ENCODE peak calls at places on chromosomes 12 and 14, in eight cellular contexts. One of them, this sample, is unnamed.

GRCh38 chr14:65228436-65228835 is 126.1 kb upstream of the MAX start:
- DNase-seq in SK-N-SH: no peak
- DNase-seq in HCT116: no peak
- DNase-seq in A549: no peak
- DNase-seq in HepG2: no peak
- DNase-seq in H1: no peak
- DNase-seq in endothelial cell of umbilical vein: no peak
- DNase-seq in K562: no peak
- DNase-seq in this sample: no peak

GRCh38 chr14:44756577-44756976 is 205.2 kb downstream of the KLHL28 start:
- DNase-seq in SK-N-SH: no peak
- DNase-seq in HCT116: no peak
- DNase-seq in A549: no peak
- DNase-seq in HepG2: no peak
- DNase-seq in H1: no peak
- DNase-seq in endothelial cell of umbilical vein: no peak
- DNase-seq in K562: no peak
- DNase-seq in this sample: no peak

GRCh38 chr14:71675126-71675901 is 256.9 kb upstream of the RGS6 start:
- DNase-seq in SK-N-SH: no peak
- DNase-seq in HCT116: no peak
- DNase-seq in A549: no peak
- DNase-seq in HepG2: no peak
- DNase-seq in H1: peak
- DNase-seq in endothelial cell of umbilical vein: no peak
- DNase-seq in K562: no peak
- DNase-seq in this sample: no peak

GRCh38 chr12:102421801-102422583 is 58.4 kb downstream of the IGF1 start:
- DNase-seq in SK-N-SH: no peak
- DNase-seq in HCT116: no peak
- DNase-seq in A549: no peak
- DNase-seq in HepG2: no peak
- DNase-seq in H1: no peak
- DNase-seq in endothelial cell of umbilical vein: peak
- DNase-seq in K562: no peak
- DNase-seq in this sample: no peak

GRCh38 chr12:121314441-121314840 is 17.9 kb upstream of the CAMKK2 start:
- DNase-seq in SK-N-SH: no peak
- DNase-seq in HCT116: no peak
- DNase-seq in A549: no peak
- DNase-seq in HepG2: no peak
- DNase-seq in H1: no peak
- DNase-seq in endothelial cell of umbilical vein: no peak
- DNase-seq in K562: no peak
- DNase-seq in this sample: peak

GRCh38 chr12:14244876-14245669 is 120.4 kb upstream of the ATF7IP start:
- DNase-seq in SK-N-SH: no peak
- DNase-seq in HCT116: no peak
- DNase-seq in A549: no peak
- DNase-seq in HepG2: no peak
- DNase-seq in H1: no peak
- DNase-seq in endothelial cell of umbilical vein: peak
- DNase-seq in K562: no peak
- DNase-seq in this sample: no peak

GRCh38 chr14:83779266-83779665 is 1750.7 kb upstream of the FLRT2 start:
- DNase-seq in SK-N-SH: no peak
- DNase-seq in HCT116: no peak
- DNase-seq in A549: no peak
- DNase-seq in HepG2: no peak
- DNase-seq in H1: no peak
- DNase-seq in endothelial cell of umbilical vein: peak
- DNase-seq in K562: no peak
- DNase-seq in this sample: no peak

GRCh38 chr12:99498756-99499155 is 148.8 kb upstream of the GARIN6 start:
- DNase-seq in SK-N-SH: no peak
- DNase-seq in HCT116: no peak
- DNase-seq in A549: peak
- DNase-seq in HepG2: no peak
- DNase-seq in H1: no peak
- DNase-seq in endothelial cell of umbilical vein: no peak
- DNase-seq in K562: no peak
- DNase-seq in this sample: no peak

GRCh38 chr14:65107200-65107599 is 4.9 kb upstream of the MAX start:
- DNase-seq in SK-N-SH: no peak
- DNase-seq in HCT116: no peak
- DNase-seq in A549: no peak
- DNase-seq in HepG2: no peak
- DNase-seq in H1: no peak
- DNase-seq in endothelial cell of umbilical vein: no peak
- DNase-seq in K562: peak
- DNase-seq in this sample: no peak

GRCh38 chr14:98906123-98906995 is 365.6 kb downstream of the BCL11B start:
- DNase-seq in SK-N-SH: no peak
- DNase-seq in HCT116: peak
- DNase-seq in A549: peak
- DNase-seq in HepG2: peak
- DNase-seq in H1: no peak
- DNase-seq in endothelial cell of umbilical vein: no peak
- DNase-seq in K562: no peak
- DNase-seq in this sample: no peak

GRCh38 chr14:82855912-82856381 is 1322.3 kb upstream of the SEL1L start:
- DNase-seq in SK-N-SH: peak
- DNase-seq in HCT116: no peak
- DNase-seq in A549: no peak
- DNase-seq in HepG2: no peak
- DNase-seq in H1: no peak
- DNase-seq in endothelial cell of umbilical vein: peak
- DNase-seq in K562: no peak
- DNase-seq in this sample: peak

GRCh38 chr12:30105505-30105904 is 321.8 kb upstream of the TMTC1 start:
- DNase-seq in SK-N-SH: no peak
- DNase-seq in HCT116: no peak
- DNase-seq in A549: no peak
- DNase-seq in HepG2: no peak
- DNase-seq in H1: no peak
- DNase-seq in endothelial cell of umbilical vein: no peak
- DNase-seq in K562: no peak
- DNase-seq in this sample: no peak

GRCh38 chr14:97580923-97581495 is 783.8 kb downstream of the VRK1 start:
- DNase-seq in SK-N-SH: no peak
- DNase-seq in HCT116: no peak
- DNase-seq in A549: no peak
- DNase-seq in HepG2: no peak
- DNase-seq in H1: peak
- DNase-seq in endothelial cell of umbilical vein: no peak
- DNase-seq in K562: no peak
- DNase-seq in this sample: peak

DNA sequence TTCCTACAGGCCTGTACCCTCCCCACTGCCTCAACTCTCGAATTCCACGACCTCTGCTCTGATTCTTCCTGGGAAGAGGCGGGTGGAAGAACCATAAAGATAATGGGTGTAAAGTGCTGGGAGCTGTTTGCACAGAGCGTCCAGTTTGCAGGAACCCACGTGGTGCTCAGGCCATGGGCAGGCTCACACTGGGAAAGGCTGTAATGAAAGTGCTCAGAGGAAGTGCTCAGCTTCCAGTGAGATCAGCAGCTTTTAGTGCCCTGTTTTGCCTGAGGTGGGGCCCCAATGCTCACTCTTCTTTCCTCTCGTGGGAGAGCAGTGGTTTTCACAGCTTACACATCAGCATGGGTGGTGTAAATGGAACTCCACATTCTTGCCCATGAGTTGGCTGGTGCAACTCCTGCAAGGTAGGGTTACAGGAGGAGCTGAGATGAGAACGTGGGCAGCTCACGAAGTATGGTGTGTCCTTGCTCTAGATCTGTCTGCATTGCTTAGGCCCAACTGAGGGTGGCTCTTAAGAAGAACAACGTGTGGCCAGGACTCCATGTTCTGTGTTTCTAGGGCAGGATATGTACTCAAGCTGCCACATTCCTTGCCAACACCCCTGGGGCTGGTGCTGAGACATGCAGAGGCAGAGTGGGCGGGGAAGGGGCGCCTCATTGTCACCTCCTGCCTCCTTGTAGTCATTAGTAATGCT is 2.9 kb downstream of the TMEM63C start:
- DNase-seq in SK-N-SH: no peak
- DNase-seq in HCT116: no peak
- DNase-seq in A549: no peak
- DNase-seq in HepG2: no peak
- DNase-seq in H1: no peak
- DNase-seq in endothelial cell of umbilical vein: no peak
- DNase-seq in K562: no peak
- DNase-seq in this sample: no peak
- TF ChIP-seq MAX in SK-N-SH: no peak
- TF ChIP-seq MAX in HCT116: no peak
- TF ChIP-seq MAX in A549: no peak
- TF ChIP-seq MAX in HepG2: peak
- TF ChIP-seq MAX in H1: no peak
- TF ChIP-seq MAX in endothelial cell of umbilical vein: no peak
- TF ChIP-seq MAX in K562: no peak
- TF ChIP-seq MAX in this sample: no peak

DNA sequence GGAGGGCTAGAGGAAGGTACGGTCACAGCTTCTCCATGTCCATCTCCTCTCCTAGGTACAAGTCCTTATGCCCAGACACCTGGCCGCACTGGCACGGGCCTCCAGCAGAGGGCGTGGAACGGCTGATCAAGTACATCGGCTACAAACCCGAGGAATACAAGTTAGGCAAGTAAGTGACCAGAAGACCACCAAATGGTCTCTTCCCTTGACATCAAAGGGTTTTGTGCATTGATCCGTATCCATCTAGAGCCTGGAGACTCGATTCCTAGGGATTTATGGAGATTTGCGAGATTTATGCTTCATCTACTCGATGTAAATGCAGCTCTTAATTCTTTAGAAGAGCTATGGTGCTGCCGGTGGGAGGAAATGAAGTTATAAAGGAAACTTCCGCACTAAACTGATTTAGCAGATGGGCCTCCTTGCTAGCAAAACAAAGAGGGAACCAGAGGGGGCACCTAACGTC is 44.2 kb downstream of the KCTD10 start:
- DNase-seq in SK-N-SH: peak
- DNase-seq in HCT116: peak
- DNase-seq in A549: peak
- DNase-seq in HepG2: peak
- DNase-seq in H1: peak
- DNase-seq in endothelial cell of umbilical vein: peak
- DNase-seq in K562: peak
- DNase-seq in this sample: peak
- TF ChIP-seq CTCF in SK-N-SH: peak
- TF ChIP-seq CTCF in HCT116: peak
- TF ChIP-seq CTCF in A549: peak
- TF ChIP-seq CTCF in HepG2: peak
- TF ChIP-seq CTCF in H1: peak
- TF ChIP-seq CTCF in endothelial cell of umbilical vein: peak
- TF ChIP-seq CTCF in K562: peak
- TF ChIP-seq CTCF in this sample: peak

GRCh38 chr14:67821121-67821520 is 1.5 kb downstream of the RAD51B start:
- DNase-seq in SK-N-SH: no peak
- DNase-seq in HCT116: no peak
- DNase-seq in A549: no peak
- DNase-seq in HepG2: no peak
- DNase-seq in H1: no peak
- DNase-seq in endothelial cell of umbilical vein: no peak
- DNase-seq in K562: no peak
- DNase-seq in this sample: no peak
- H3K4me3 ChIP-seq in SK-N-SH: no peak
- H3K4me3 ChIP-seq in HCT116: no peak
- H3K4me3 ChIP-seq in A549: no peak
- H3K4me3 ChIP-seq in HepG2: peak
- H3K4me3 ChIP-seq in H1: no peak
- H3K4me3 ChIP-seq in endothelial cell of umbilical vein: no peak
- H3K4me3 ChIP-seq in K562: no peak
- H3K4me3 ChIP-seq in this sample: peak

DNA sequence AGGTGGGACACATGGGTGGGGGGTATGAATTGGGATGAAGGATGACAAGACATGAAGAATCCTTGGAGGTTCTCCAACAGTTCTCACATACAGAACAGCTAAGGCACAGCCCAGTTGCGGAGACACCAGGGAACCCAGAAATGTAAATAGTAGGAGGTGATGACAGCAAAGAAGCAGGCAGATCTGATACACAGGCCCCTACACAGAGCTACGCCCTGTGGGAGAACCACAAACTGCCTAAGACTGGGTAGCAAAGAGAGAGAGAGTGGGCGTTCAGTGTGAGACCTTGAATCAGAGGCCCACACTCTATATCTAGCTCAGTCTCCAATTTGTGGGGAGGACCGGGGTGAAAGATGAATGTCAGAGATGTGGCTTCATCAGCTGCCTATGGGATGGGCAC is 9.5 kb upstream of the NUMB start:
- DNase-seq in SK-N-SH: no peak
- DNase-seq in HCT116: no peak
- DNase-seq in A549: no peak
- DNase-seq in HepG2: no peak
- DNase-seq in H1: no peak
- DNase-seq in endothelial cell of umbilical vein: no peak
- DNase-seq in K562: peak
- DNase-seq in this sample: no peak
- TF ChIP-seq MAX in SK-N-SH: no peak
- TF ChIP-seq MAX in HCT116: no peak
- TF ChIP-seq MAX in A549: no peak
- TF ChIP-seq MAX in HepG2: no peak
- TF ChIP-seq MAX in H1: no peak
- TF ChIP-seq MAX in endothelial cell of umbilical vein: no peak
- TF ChIP-seq MAX in K562: no peak
- TF ChIP-seq MAX in this sample: no peak

GRCh38 chr12:47717443-47718193 is 7.7 kb downstream of the ENDOU start:
- DNase-seq in SK-N-SH: peak
- DNase-seq in HCT116: no peak
- DNase-seq in A549: peak
- DNase-seq in HepG2: peak
- DNase-seq in H1: peak
- DNase-seq in endothelial cell of umbilical vein: peak
- DNase-seq in K562: peak
- DNase-seq in this sample: peak
- TF ChIP-seq CTCF in SK-N-SH: peak
- TF ChIP-seq CTCF in HCT116: peak
- TF ChIP-seq CTCF in A549: peak
- TF ChIP-seq CTCF in HepG2: peak
- TF ChIP-seq CTCF in H1: peak
- TF ChIP-seq CTCF in endothelial cell of umbilical vein: peak
- TF ChIP-seq CTCF in K562: peak
- TF ChIP-seq CTCF in this sample: peak

DNA sequence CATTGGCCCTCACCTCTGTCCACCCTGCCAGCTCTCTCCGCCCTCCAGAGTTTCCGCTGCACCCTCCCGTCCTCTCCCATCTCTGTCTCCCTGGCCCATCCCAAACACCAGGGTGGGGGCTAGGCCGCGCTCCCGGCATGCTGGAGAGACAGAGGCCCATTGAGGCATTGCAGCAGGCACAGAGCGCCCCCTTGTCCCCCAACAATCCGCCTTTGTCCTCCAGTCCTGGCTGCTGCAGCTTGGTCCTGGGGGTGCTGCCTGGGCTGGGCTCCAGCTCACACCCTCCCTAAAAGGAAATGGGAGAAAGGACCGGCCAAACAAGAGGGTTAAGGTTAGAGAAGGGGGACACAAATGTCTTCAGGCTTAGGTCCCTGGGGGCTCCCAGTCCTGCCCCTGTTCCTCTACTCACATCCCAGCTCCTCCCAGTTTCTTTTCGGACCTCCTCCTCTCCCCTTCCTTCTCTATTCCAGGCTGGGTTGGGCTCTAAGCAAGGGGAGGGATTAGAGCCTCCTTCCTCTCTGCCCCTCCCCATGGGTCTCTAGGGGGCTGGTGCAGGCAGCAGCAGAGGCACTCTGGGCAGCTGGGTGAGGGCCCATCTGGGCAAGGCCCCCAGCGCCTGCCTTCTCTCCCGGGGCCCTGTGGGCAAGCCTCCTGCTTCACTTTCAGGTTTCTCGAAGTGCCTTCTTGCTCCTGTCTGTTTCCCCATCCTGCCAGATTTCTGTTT is at the start of gene CMTM5:
- DNase-seq in SK-N-SH: no peak
- DNase-seq in HCT116: no peak
- DNase-seq in A549: no peak
- DNase-seq in HepG2: no peak
- DNase-seq in H1: peak
- DNase-seq in endothelial cell of umbilical vein: no peak
- DNase-seq in K562: no peak
- DNase-seq in this sample: peak
- H3K4me3 ChIP-seq in SK-N-SH: no peak
- H3K4me3 ChIP-seq in HCT116: no peak
- H3K4me3 ChIP-seq in A549: no peak
- H3K4me3 ChIP-seq in HepG2: no peak
- H3K4me3 ChIP-seq in H1: no peak
- H3K4me3 ChIP-seq in endothelial cell of umbilical vein: no peak
- H3K4me3 ChIP-seq in K562: no peak
- H3K4me3 ChIP-seq in this sample: no peak

This sample was measured in NB4.